ENCODE peak calls at places on chromosomes 3 and 15, in ten cellular contexts. A, B, S, K, I, J, Z, X, L and U are unnamed samples.
A peak's percentile ranks its signal among the peaks of the same experiment; 100 is the strongest.

GRCh38 chr3:128076783-128077624 is 24.8 kb downstream of the SEC61A1 start:
- DNase-seq in A (peak; percentile 88), S (no peak), X (no peak), Z (no peak), B (no peak), I (no peak), K (peak; percentile 33), J (no peak), L (no peak), U (no peak)

GRCh38 chr3:151456065-151456464 is 4.8 kb downstream of the IGSF10 start:
- DNase-seq in Z (no peak), J (no peak), K (no peak), L (no peak), S (no peak), I (no peak), A (no peak), B (no peak), X (no peak), U (no peak)

GRCh38 chr3:195065864-195066185 is 205.1 kb downstream of the XXYLT1 start:
- DNase-seq in L (no peak), S (no peak), X (no peak), Z (no peak), K (no peak), I (no peak), J (no peak), A (peak; percentile 64), B (no peak), U (no peak)

GRCh38 chr15:78070049-78070698 is 7.3 kb downstream of the TBC1D2B start:
- DNase-seq in S (no peak), K (peak; percentile 35), B (no peak), I (peak; percentile 63), L (no peak), X (no peak), Z (no peak), J (no peak), A (peak; percentile 84), U (peak; percentile 37)

GRCh38 chr3:82165266-82165665 is 403.8 kb upstream of the GBE1 start:
- DNase-seq in A (no peak), Z (no peak), K (no peak), X (no peak), S (no peak), J (no peak), L (no peak), B (no peak), I (no peak), U (no peak)

GRCh38 chr15:27679203-27679602 is 419.9 kb downstream of the OCA2 start:
- DNase-seq in X (no peak), B (no peak), Z (no peak), I (no peak), K (no peak), L (no peak), J (no peak), S (no peak), A (no peak), U (no peak)

GRCh38 chr3:43178891-43179366 is 73.0 kb upstream of the POMGNT2 start:
- DNase-seq in L (no peak), K (peak; percentile 83), X (no peak), S (peak; percentile 74), A (no peak), J (no peak), Z (no peak), B (no peak), I (no peak), U (no peak)

GRCh38 chr3:185658504-185658912 is 72.4 kb downstream of the SENP2 start:
- DNase-seq in B (no peak), K (peak; percentile 67), L (peak; percentile 93), I (no peak), Z (peak; percentile 25), X (peak; percentile 48), S (peak; percentile 99), J (peak; percentile 94), A (no peak), U (no peak)

GRCh38 chr15:75649848-75650247 is 2.1 kb downstream of the SNX33 start:
- DNase-seq in J (no peak), K (no peak), A (no peak), Z (no peak), I (no peak), L (no peak), S (no peak), X (no peak), B (no peak), U (no peak)

GRCh38 chr15:78838480-78838879 is 27.2 kb upstream of the ADAMTS7 start:
- DNase-seq in B (no peak), I (no peak), A (no peak), L (no peak), Z (no peak), K (no peak), J (no peak), S (peak; percentile 24), X (no peak), U (no peak)

GRCh38 chr15:82122754-82123400 is 77.1 kb upstream of the MEX3B start:
- DNase-seq in K (peak; percentile 74), X (peak; percentile 72), Z (no peak), I (no peak), B (no peak), J (peak; percentile 95), L (peak; percentile 55), S (peak; percentile 98), A (no peak), U (no peak)

DNA sequence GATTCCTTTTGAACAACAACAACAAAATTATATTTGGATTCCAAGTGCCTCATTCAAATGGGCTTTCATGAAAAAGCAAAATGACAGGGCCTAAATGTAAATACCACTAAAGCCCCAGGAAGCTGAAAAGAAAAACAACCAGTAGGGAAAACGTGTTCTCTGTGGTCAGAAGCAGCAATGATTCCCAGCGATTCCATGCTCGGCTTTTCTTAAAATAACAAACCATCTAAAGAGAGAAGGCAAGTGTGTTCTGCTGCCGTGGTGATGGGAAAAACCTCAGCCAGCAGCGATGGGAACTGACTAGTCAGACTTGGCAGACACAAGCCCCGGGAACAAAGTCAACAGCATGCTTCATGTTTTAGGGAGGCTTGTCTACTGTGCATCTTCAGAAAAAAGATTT is 153.6 kb downstream of the TNIK start:
- DNase-seq in X (no peak), L (peak; percentile 79), I (no peak), S (peak; percentile 98), J (peak; percentile 93), K (peak; percentile 90), Z (peak; percentile 8), B (no peak), A (no peak), U (no peak)
- H3K27ac ChIP-seq in X (no peak overlapping the region), L (peak overlapping the region; percentile 80), I (no peak overlapping the region), S (peak overlapping the region; percentile 37), J (peak overlapping the region; percentile 58), K (peak overlapping the region; percentile 23), Z (peak overlapping the region; percentile 15), B (no peak overlapping the region), A (no peak overlapping the region), U (peak overlapping the region; percentile 63)

GRCh38 chr3:143807987-143808386 is 40.3 kb downstream of the SLC9A9 start:
- DNase-seq in L (no peak), B (no peak), X (no peak), I (no peak), J (no peak), A (no peak), S (no peak), Z (no peak), K (no peak), U (no peak)

GRCh38 chr3:143806043-143806442 is 42.2 kb downstream of the SLC9A9 start:
- DNase-seq in B (no peak), I (no peak), J (no peak), A (no peak), X (no peak), S (no peak), Z (no peak), L (no peak), K (no peak), U (no peak)

GRCh38 chr3:143810866-143811265 is 37.4 kb downstream of the SLC9A9 start:
- DNase-seq in S (no peak), A (no peak), I (no peak), X (no peak), B (no peak), Z (no peak), J (no peak), L (no peak), K (no peak), U (no peak)

GRCh38 chr3:143811602-143812001 is 36.7 kb downstream of the SLC9A9 start:
- DNase-seq in Z (no peak), A (no peak), K (no peak), B (no peak), I (no peak), L (peak; percentile 82), J (no peak), X (no peak), S (peak; percentile 53), U (no peak)

DNA sequence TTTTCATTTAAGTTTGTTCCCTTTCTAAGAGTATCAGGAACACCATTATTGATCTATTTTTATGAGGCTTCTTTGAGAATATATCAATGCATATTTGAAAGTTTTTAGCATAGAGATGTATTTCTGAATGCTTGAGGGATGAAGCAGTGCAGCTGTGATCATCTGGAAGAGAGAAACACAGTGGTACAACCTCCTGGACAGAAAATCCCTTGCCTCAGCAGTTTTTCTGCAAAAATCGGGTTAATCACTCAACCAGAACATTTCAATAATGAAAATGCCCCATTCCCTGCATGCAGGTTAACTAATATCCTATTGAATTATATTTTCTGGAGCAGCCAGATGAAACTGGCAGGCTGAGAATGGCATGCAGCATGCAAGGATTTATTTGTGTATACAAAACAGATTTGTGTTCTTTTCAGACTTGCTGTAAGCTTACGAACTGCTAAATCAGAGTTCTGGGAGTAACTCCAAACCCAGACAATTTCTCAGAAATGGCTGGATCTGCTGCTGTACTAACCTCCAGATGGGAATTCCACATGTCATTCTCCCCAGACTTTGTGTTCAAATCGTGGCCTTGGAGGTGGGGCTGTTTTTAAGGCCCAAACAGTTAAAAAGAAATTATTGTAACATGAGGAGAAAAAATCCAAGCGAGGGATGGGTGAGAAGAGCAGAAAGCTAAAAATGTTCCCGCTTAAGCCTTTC is 39.1 kb downstream of the SLC9A9 start:
- DNase-seq in K (no peak), S (peak; percentile 94), A (no peak), L (no peak), X (no peak), J (peak; percentile 32), B (no peak), Z (no peak), I (no peak), U (no peak)
- H3K27ac ChIP-seq in K (no peak overlapping the region), S (peak overlapping the region; percentile 31), A (no peak overlapping the region), L (peak overlapping the region; percentile 61), X (no peak overlapping the region), J (peak overlapping the region; percentile 57), B (no peak overlapping the region), Z (peak overlapping the region; percentile 5), I (no peak overlapping the region), U (no peak overlapping the region)

GRCh38 chr3:149179225-149179624 is 42.4 kb downstream of the CP start:
- DNase-seq in J (peak; percentile 44), Z (no peak), S (peak; percentile 48), K (peak; percentile 65), B (no peak), I (no peak), L (no peak), X (peak; percentile 20), A (no peak), U (no peak)
- H3K27ac ChIP-seq in J (peak overlapping the region; percentile 54), Z (no peak overlapping the region), S (peak overlapping the region; percentile 79), K (peak overlapping the region; percentile 34), B (no peak overlapping the region), I (no peak overlapping the region), L (peak overlapping the region; percentile 36), X (peak overlapping the region; percentile 78), A (peak overlapping the region; percentile 16), U (no peak overlapping the region)

DNA sequence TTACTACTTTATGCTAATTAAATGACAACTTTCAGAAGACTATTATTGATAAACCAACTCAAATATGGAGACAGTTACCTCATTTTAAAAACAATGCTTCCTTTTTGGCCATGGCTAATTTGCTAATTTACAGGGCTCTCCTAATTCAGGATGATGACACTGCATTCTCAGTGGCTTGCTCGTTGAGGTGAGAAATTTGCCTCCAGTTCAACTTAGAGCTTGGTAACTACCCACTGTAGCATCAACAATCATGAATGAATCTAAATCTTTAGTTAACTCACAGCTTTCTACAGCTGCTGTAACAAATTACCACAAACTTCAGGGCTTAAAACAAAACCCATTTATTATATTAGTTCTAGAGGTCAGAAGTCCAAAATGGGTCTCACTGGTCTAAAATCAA is 14.0 kb downstream of the PBRM1 start:
- DNase-seq in I (no peak), S (no peak), Z (no peak), K (no peak), X (no peak), B (no peak), L (no peak), J (no peak), A (no peak), U (no peak)
- H3K27ac ChIP-seq in I (no peak overlapping the region), S (peak overlapping the region; percentile 88), Z (no peak overlapping the region), K (peak overlapping the region; percentile 88), X (peak overlapping the region; percentile 80), B (no peak overlapping the region), L (peak overlapping the region; percentile 55), J (no peak overlapping the region), A (peak overlapping the region; percentile 48), U (no peak overlapping the region)